ENCODE peak calls at places on chromosomes 2 and 18, in five cellular contexts. One of them, this sample, is unnamed.

GRCh38 chr2:26043862-26044736 is 10.2 kb downstream of the RAB10 start:
- DNase-seq in left ventricle myocardium inferior: no peak
- DNase-seq in body of pancreas: peak; percentile 64
- DNase-seq in left lung: no peak
- DNase-seq in RWPE2: no peak
- DNase-seq in this sample: no peak

GRCh38 chr2:227853204-227853629 is 18.2 kb upstream of the DAW1 start:
- DNase-seq in left ventricle myocardium inferior: no peak
- DNase-seq in body of pancreas: peak; percentile 22
- DNase-seq in left lung: no peak
- DNase-seq in RWPE2: no peak
- DNase-seq in this sample: no peak

GRCh38 chr2:91442246-91442905 is 2750.9 kb downstream of the RPIA start:
- DNase-seq in left ventricle myocardium inferior: peak; percentile 15
- DNase-seq in body of pancreas: no peak
- DNase-seq in left lung: peak; percentile 86
- DNase-seq in RWPE2: peak; percentile 59
- DNase-seq in this sample: no peak

GRCh38 chr2:164014068-164014577 is 278.3 kb upstream of the FIGN start:
- DNase-seq in left ventricle myocardium inferior: peak; percentile 26
- DNase-seq in body of pancreas: no peak
- DNase-seq in left lung: no peak
- DNase-seq in RWPE2: no peak
- DNase-seq in this sample: peak; percentile 26

GRCh38 chr2:117562654-117563053 is 251.8 kb upstream of the DDX18 start:
- DNase-seq in left ventricle myocardium inferior: no peak
- DNase-seq in body of pancreas: no peak
- DNase-seq in left lung: no peak
- DNase-seq in RWPE2: no peak
- DNase-seq in this sample: no peak

GRCh38 chr2:29317077-29317517 is 201.9 kb downstream of the CLIP4 start:
- DNase-seq in left ventricle myocardium inferior: no peak
- DNase-seq in body of pancreas: peak; percentile 55
- DNase-seq in left lung: no peak
- DNase-seq in RWPE2: no peak
- DNase-seq in this sample: no peak

GRCh38 chr2:42781204-42781603 is 11.2 kb downstream of the HAAO start:
- DNase-seq in left ventricle myocardium inferior: no peak
- DNase-seq in body of pancreas: no peak
- DNase-seq in left lung: no peak
- DNase-seq in RWPE2: no peak
- DNase-seq in this sample: no peak

GRCh38 chr2:26678026-26678425 is 14.5 kb upstream of the KCNK3 start:
- DNase-seq in left ventricle myocardium inferior: no peak
- DNase-seq in body of pancreas: no peak
- DNase-seq in left lung: no peak
- DNase-seq in RWPE2: no peak
- DNase-seq in this sample: no peak

GRCh38 chr2:200736646-200737274 is 75.0 kb upstream of the BZW1 start:
- DNase-seq in left ventricle myocardium inferior: no peak
- DNase-seq in body of pancreas: no peak
- DNase-seq in left lung: no peak
- DNase-seq in RWPE2: no peak
- DNase-seq in this sample: no peak

GRCh38 chr2:43368483-43369385 is 142.3 kb upstream of the ZFP36L2 start:
- DNase-seq in left ventricle myocardium inferior: no peak
- DNase-seq in body of pancreas: no peak
- DNase-seq in left lung: no peak
- DNase-seq in RWPE2: no peak
- DNase-seq in this sample: no peak

GRCh38 chr2:40877734-40878288 is 425.9 kb upstream of the SLC8A1 start:
- DNase-seq in left ventricle myocardium inferior: no peak
- DNase-seq in body of pancreas: no peak
- DNase-seq in left lung: no peak
- DNase-seq in RWPE2: no peak
- DNase-seq in this sample: no peak

GRCh38 chr2:43759195-43759594 is 14.6 kb upstream of the DYNC2LI1 start:
- DNase-seq in left ventricle myocardium inferior: no peak
- DNase-seq in body of pancreas: no peak
- DNase-seq in left lung: no peak
- DNase-seq in RWPE2: no peak
- DNase-seq in this sample: no peak

GRCh38 chr2:73260338-73260984 is 23.8 kb downstream of the FBXO41 start:
- DNase-seq in left ventricle myocardium inferior: peak; percentile 45
- DNase-seq in body of pancreas: peak; percentile 65
- DNase-seq in left lung: peak; percentile 80
- DNase-seq in RWPE2: no peak
- DNase-seq in this sample: no peak

GRCh38 chr18:74476154-74476553 is 19.0 kb upstream of the DIPK1C start:
- DNase-seq in left ventricle myocardium inferior: peak; percentile 42
- DNase-seq in body of pancreas: no peak
- DNase-seq in left lung: no peak
- DNase-seq in RWPE2: no peak
- DNase-seq in this sample: peak; percentile 47

GRCh38 chr2:71466301-71467179 is 13.2 kb downstream of the DYSF start:
- DNase-seq in left ventricle myocardium inferior: peak; percentile 59
- DNase-seq in body of pancreas: no peak
- DNase-seq in left lung: peak; percentile 87
- DNase-seq in RWPE2: no peak
- DNase-seq in this sample: peak; percentile 67

GRCh38 chr2:234437642-234438321 is 59.1 kb downstream of the ARL4C start:
- DNase-seq in left ventricle myocardium inferior: peak; percentile 24
- DNase-seq in body of pancreas: no peak
- DNase-seq in left lung: no peak
- DNase-seq in RWPE2: no peak
- DNase-seq in this sample: no peak

GRCh38 chr2:210169871-210170441 is 1.3 kb downstream of the KANSL1L start:
- DNase-seq in left ventricle myocardium inferior: no peak
- DNase-seq in body of pancreas: no peak
- DNase-seq in left lung: no peak
- DNase-seq in RWPE2: no peak
- DNase-seq in this sample: no peak

GRCh38 chr2:64104944-64105343 is 39.3 kb downstream of the PELI1 start:
- DNase-seq in left ventricle myocardium inferior: no peak
- DNase-seq in body of pancreas: no peak
- DNase-seq in left lung: no peak
- DNase-seq in RWPE2: no peak
- DNase-seq in this sample: no peak

GRCh38 chr2:232697807-232698110 is 628 bp downstream of the GIGYF2 start:
- DNase-seq in left ventricle myocardium inferior: no peak
- DNase-seq in body of pancreas: peak; percentile 55
- DNase-seq in left lung: no peak
- DNase-seq in RWPE2: no peak
- DNase-seq in this sample: no peak

GRCh38 chr2:238202326-238203103 is 980 bp downstream of the ILKAP start:
- DNase-seq in left ventricle myocardium inferior: no peak
- DNase-seq in body of pancreas: no peak
- DNase-seq in left lung: no peak
- DNase-seq in RWPE2: no peak
- DNase-seq in this sample: no peak

DNA sequence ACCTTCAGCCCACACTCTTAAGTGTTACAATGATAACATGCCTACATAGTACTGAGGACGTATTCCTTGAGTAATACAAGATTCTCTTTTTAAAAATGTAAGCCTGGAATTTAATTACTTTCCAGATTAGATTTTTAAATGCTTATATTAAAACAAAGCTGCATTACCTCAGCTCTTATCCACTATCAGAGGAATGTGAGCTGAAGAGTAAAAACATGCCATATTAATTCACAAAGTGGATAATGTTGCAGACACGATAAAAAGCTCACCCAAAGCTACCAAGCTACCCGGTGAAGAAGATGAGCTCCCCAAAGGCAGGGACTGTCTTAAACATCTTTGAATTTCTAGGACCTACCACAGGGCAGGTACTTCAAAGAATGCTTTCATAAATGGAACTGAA is 107.8 kb downstream of the NOL10 start:
- DNase-seq in left ventricle myocardium inferior: no peak
- DNase-seq in body of pancreas: no peak
- DNase-seq in left lung: no peak
- DNase-seq in RWPE2: no peak
- DNase-seq in this sample: no peak
- H3K4me1 ChIP-seq in left ventricle myocardium inferior: peaks cover 19% of the 10 kb centered on the region
- H3K4me1 ChIP-seq in body of pancreas: no peaks in the 10 kb centered on the region
- H3K4me1 ChIP-seq in left lung: no peaks in the 10 kb centered on the region
- H3K4me1 ChIP-seq in RWPE2: peaks cover 15% of the 10 kb centered on the region
- H3K4me1 ChIP-seq in this sample: no peaks in the 10 kb centered on the region

GRCh38 chr2:60106836-60107529 is 446.5 kb downstream of the BCL11A start:
- DNase-seq in left ventricle myocardium inferior: peak; percentile 56
- DNase-seq in body of pancreas: peak; percentile 91
- DNase-seq in left lung: no peak
- DNase-seq in RWPE2: no peak
- DNase-seq in this sample: peak; percentile 78

GRCh38 chr2:60105868-60106267 is 447.6 kb downstream of the BCL11A start:
- DNase-seq in left ventricle myocardium inferior: no peak
- DNase-seq in body of pancreas: no peak
- DNase-seq in left lung: peak; percentile 61
- DNase-seq in RWPE2: no peak
- DNase-seq in this sample: no peak

GRCh38 chr2:60100034-60100433 is 453.4 kb downstream of the BCL11A start:
- DNase-seq in left ventricle myocardium inferior: no peak
- DNase-seq in body of pancreas: no peak
- DNase-seq in left lung: peak; percentile 28
- DNase-seq in RWPE2: no peak
- DNase-seq in this sample: no peak

GRCh38 chr2:60109744-60110143 is 443.7 kb downstream of the BCL11A start:
- DNase-seq in left ventricle myocardium inferior: no peak
- DNase-seq in body of pancreas: no peak
- DNase-seq in left lung: no peak
- DNase-seq in RWPE2: no peak
- DNase-seq in this sample: no peak

DNA sequence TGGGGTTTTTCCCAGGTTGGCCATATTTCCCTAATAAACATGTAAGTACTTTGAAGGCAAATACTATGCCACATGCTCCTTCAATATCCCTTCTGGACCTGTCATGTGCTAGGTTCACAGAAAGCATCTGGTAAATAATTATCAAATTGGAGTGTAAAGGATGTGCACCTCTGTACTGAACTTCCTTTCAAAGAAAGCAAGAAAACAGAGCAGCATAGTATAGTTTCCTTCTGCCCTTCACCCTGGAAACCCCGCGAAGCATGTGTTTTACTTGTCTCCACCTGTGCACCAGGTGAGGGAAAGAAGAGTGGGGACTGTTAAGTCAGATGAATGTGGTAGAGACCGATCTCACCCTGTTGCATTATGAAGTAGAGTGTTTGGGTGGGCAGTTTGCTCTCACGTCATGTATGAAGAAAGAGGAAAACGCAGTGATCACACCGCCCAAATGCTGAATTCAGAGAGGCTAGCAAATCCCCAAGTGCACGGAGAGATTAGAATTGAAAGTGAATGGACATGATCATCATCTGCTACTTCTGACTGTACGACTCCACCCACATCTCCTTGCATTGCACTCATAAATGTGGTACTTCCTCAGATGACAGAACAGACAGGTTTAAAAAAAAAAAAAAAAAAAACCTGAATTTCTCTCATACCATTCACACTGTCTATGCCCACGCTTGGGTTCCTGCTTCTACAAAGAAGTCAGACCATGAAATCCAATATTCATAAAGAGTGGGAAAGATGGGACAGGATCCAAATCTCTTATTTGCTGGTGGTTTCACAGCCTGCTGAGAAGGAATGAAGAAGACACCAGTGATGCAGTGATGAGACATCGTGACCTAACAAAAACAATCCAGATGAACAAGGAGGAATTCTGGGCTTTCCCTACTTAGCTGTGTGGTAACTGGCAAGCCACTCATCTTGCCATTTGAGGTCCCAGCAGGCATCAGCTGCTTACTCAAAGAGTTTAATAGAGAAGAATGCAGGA is 448.6 kb downstream of the BCL11A start:
- DNase-seq in left ventricle myocardium inferior: no peak
- DNase-seq in body of pancreas: no peak
- DNase-seq in left lung: no peak
- DNase-seq in RWPE2: no peak
- DNase-seq in this sample: no peak
- H3K4me3 ChIP-seq in left ventricle myocardium inferior: no peak overlapping the region
- H3K4me3 ChIP-seq in body of pancreas: no peak overlapping the region
- H3K4me3 ChIP-seq in left lung: no peak overlapping the region
- H3K4me3 ChIP-seq in RWPE2: no peak overlapping the region
- H3K4me3 ChIP-seq in this sample: no peak overlapping the region

GRCh38 chr2:230594286-230594840 is 118.3 kb upstream of the CAB39 start:
- DNase-seq in left ventricle myocardium inferior: no peak
- DNase-seq in body of pancreas: no peak
- DNase-seq in left lung: no peak
- DNase-seq in RWPE2: no peak
- DNase-seq in this sample: no peak
- H3K4me1 ChIP-seq in left ventricle myocardium inferior: no peaks in the 10 kb centered on the region
- H3K4me1 ChIP-seq in body of pancreas: no peaks in the 10 kb centered on the region
- H3K4me1 ChIP-seq in left lung: no peaks in the 10 kb centered on the region
- H3K4me1 ChIP-seq in RWPE2: no peaks in the 10 kb centered on the region
- H3K4me1 ChIP-seq in this sample: no peaks in the 10 kb centered on the region

GRCh38 chr2:205698556-205699282 is 16.4 kb downstream of the NRP2 start:
- DNase-seq in left ventricle myocardium inferior: no peak
- DNase-seq in body of pancreas: no peak
- DNase-seq in left lung: no peak
- DNase-seq in RWPE2: no peak
- DNase-seq in this sample: no peak

GRCh38 chr2:205701509-205701908 is 19.2 kb downstream of the NRP2 start:
- DNase-seq in left ventricle myocardium inferior: no peak
- DNase-seq in body of pancreas: no peak
- DNase-seq in left lung: no peak
- DNase-seq in RWPE2: no peak
- DNase-seq in this sample: no peak

GRCh38 chr2:205699554-205700289 is 17.4 kb downstream of the NRP2 start:
- DNase-seq in left ventricle myocardium inferior: no peak
- DNase-seq in body of pancreas: no peak
- DNase-seq in left lung: no peak
- DNase-seq in RWPE2: no peak
- DNase-seq in this sample: no peak

GRCh38 chr2:205702576-205702975 is 20.3 kb downstream of the NRP2 start:
- DNase-seq in left ventricle myocardium inferior: no peak
- DNase-seq in body of pancreas: no peak
- DNase-seq in left lung: no peak
- DNase-seq in RWPE2: no peak
- DNase-seq in this sample: no peak

DNA sequence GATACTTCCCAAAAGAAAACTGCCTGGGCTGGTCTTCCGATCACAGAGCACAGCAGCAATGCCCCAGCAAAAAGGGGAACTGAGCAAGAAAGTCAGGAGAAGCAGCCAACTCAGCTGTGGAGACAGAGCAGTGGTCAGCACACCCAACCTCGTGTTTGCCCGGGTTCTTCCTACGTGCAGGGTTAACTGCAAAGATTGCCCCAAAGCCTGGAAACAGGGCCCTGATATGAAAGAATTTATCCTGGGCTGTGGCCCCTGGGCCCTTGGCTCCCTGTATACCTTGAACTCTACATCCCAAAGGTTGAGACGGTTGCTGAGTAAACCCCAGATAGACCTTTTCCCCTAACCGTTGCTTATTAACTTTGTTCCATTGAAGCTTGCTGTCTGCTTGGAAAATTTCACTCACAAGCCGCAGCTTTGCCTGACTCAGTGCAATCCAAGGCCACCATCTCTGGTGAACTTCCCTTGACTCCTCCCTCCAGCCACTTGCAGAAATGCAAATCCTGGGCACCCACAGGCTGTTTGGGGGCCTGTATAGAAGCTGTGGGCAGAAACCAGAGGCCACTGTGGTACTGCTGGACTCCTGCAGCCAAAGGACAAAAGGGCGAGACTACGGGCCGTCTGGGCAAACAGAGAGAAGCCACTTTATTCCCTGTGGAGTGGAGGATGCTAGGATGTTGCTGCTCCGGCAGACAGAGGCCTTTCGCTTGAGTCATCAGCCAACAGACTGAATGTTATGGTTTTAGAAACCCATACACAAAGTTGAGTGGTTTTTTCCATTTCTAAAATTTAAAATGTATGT is 18.2 kb downstream of the NRP2 start:
- DNase-seq in left ventricle myocardium inferior: no peak
- DNase-seq in body of pancreas: peak; percentile 54
- DNase-seq in left lung: no peak
- DNase-seq in RWPE2: no peak
- DNase-seq in this sample: no peak
- H3K4me3 ChIP-seq in left ventricle myocardium inferior: no peak overlapping the region
- H3K4me3 ChIP-seq in body of pancreas: no peak overlapping the region
- H3K4me3 ChIP-seq in left lung: no peak overlapping the region
- H3K4me3 ChIP-seq in RWPE2: no peak overlapping the region
- H3K4me3 ChIP-seq in this sample: no peak overlapping the region